ENCODE peak calls at places on chromosomes 13 and 19, in four cellular contexts. One of them, this sample, is unnamed.

GRCh38 chr13:38743499-38743898 is 56.6 kb downstream of the FREM2 start:
- DNase-seq in left ventricle myocardium inferior: no peak
- DNase-seq in B cell: no peak
- DNase-seq in GM10248: no peak
- DNase-seq in this sample: no peak

GRCh38 chr13:76991432-76991795 is 467 bp upstream of the CLN5 start:
- DNase-seq in left ventricle myocardium inferior: no peak
- DNase-seq in B cell: peak; percentile 72
- DNase-seq in GM10248: peak; percentile 65
- DNase-seq in this sample: peak; percentile 88

GRCh38 chr13:97191615-97192014 is 30.5 kb upstream of the MBNL2 start:
- DNase-seq in left ventricle myocardium inferior: no peak
- DNase-seq in B cell: no peak
- DNase-seq in GM10248: no peak
- DNase-seq in this sample: no peak

GRCh38 chr19:44644391-44645016 is 794 bp downstream of the PVR start:
- DNase-seq in left ventricle myocardium inferior: no peak
- DNase-seq in B cell: no peak
- DNase-seq in GM10248: no peak
- DNase-seq in this sample: no peak

GRCh38 chr13:99905814-99906213 is 65.8 kb downstream of the ZIC5 start:
- DNase-seq in left ventricle myocardium inferior: no peak
- DNase-seq in B cell: no peak
- DNase-seq in GM10248: no peak
- DNase-seq in this sample: no peak

GRCh38 chr13:44191504-44192171 is 182.0 kb upstream of the SERP2 start:
- DNase-seq in left ventricle myocardium inferior: no peak
- DNase-seq in B cell: peak; percentile 23
- DNase-seq in GM10248: no peak
- DNase-seq in this sample: peak; percentile 63

GRCh38 chr13:49869514-49869913 is 66.6 kb downstream of the SPRYD7 start:
- DNase-seq in left ventricle myocardium inferior: no peak
- DNase-seq in B cell: no peak
- DNase-seq in GM10248: no peak
- DNase-seq in this sample: no peak

GRCh38 chr19:45779231-45780145 is 2.8 kb downstream of the DMPK start:
- DNase-seq in left ventricle myocardium inferior: peak; percentile 78
- DNase-seq in B cell: peak; percentile 87
- DNase-seq in GM10248: peak; percentile 96
- DNase-seq in this sample: peak; percentile 91

GRCh38 chr19:36488816-36489138 is 584 bp downstream of the ZNF566 start:
- DNase-seq in left ventricle myocardium inferior: no peak
- DNase-seq in B cell: no peak
- DNase-seq in GM10248: peak; percentile 42
- DNase-seq in this sample: peak; percentile 74

GRCh38 chr19:11964858-11965645 is at the start of gene ZNF763:
- DNase-seq in left ventricle myocardium inferior: peak; percentile 95
- DNase-seq in B cell: peak; percentile 93
- DNase-seq in GM10248: peak; percentile 92
- DNase-seq in this sample: peak; percentile 95

GRCh38 chr13:47886314-47886713 is 114.8 kb downstream of the SUCLA2 start:
- DNase-seq in left ventricle myocardium inferior: no peak
- DNase-seq in B cell: no peak
- DNase-seq in GM10248: no peak
- DNase-seq in this sample: no peak

GRCh38 chr19:384801-385169 is 24.2 kb downstream of the C2CD4C start:
- DNase-seq in left ventricle myocardium inferior: no peak
- DNase-seq in B cell: no peak
- DNase-seq in GM10248: no peak
- DNase-seq in this sample: peak; percentile 21

GRCh38 chr19:56900573-56901097 is 60.1 kb upstream of the PEG3 start:
- DNase-seq in left ventricle myocardium inferior: no peak
- DNase-seq in B cell: no peak
- DNase-seq in GM10248: no peak
- DNase-seq in this sample: no peak

GRCh38 chr19:28569132-28570114 is 643.5 kb downstream of the UQCRFS1 start:
- DNase-seq in left ventricle myocardium inferior: no peak
- DNase-seq in B cell: no peak
- DNase-seq in GM10248: no peak
- DNase-seq in this sample: no peak

GRCh38 chr13:85528578-85529215 is 270.5 kb downstream of the SLITRK6 start:
- DNase-seq in left ventricle myocardium inferior: no peak
- DNase-seq in B cell: no peak
- DNase-seq in GM10248: no peak
- DNase-seq in this sample: no peak

GRCh38 chr13:97121894-97122293 is 100.2 kb upstream of the MBNL2 start:
- DNase-seq in left ventricle myocardium inferior: no peak
- DNase-seq in B cell: no peak
- DNase-seq in GM10248: no peak
- DNase-seq in this sample: no peak

GRCh38 chr13:51266642-51267041 is 44.4 kb downstream of the FAM124A start:
- DNase-seq in left ventricle myocardium inferior: no peak
- DNase-seq in B cell: no peak
- DNase-seq in GM10248: no peak
- DNase-seq in this sample: no peak

GRCh38 chr13:50382951-50383350 is 367.7 kb downstream of the KCNRG start:
- DNase-seq in left ventricle myocardium inferior: no peak
- DNase-seq in B cell: no peak
- DNase-seq in GM10248: no peak
- DNase-seq in this sample: no peak

GRCh38 chr19:29294343-29294811 is 81.4 kb upstream of the UQCRFS1 start:
- DNase-seq in left ventricle myocardium inferior: no peak
- DNase-seq in B cell: no peak
- DNase-seq in GM10248: no peak
- DNase-seq in this sample: no peak

GRCh38 chr19:55289117-55289796 is 5.5 kb downstream of the BRSK1 start:
- DNase-seq in left ventricle myocardium inferior: no peak
- DNase-seq in B cell: no peak
- DNase-seq in GM10248: no peak
- DNase-seq in this sample: no peak

GRCh38 chr19:30320466-30320865 is 51.7 kb upstream of the ZNF536 start:
- DNase-seq in left ventricle myocardium inferior: no peak
- DNase-seq in B cell: no peak
- DNase-seq in GM10248: no peak
- DNase-seq in this sample: no peak

GRCh38 chr19:56566904-56567273 is 379 bp upstream of the ZNF470 start:
- DNase-seq in left ventricle myocardium inferior: peak; percentile 67
- DNase-seq in B cell: no peak
- DNase-seq in GM10248: no peak
- DNase-seq in this sample: peak; percentile 2

GRCh38 chr13:108919036-108919907 is 289.9 kb downstream of the MYO16 start:
- DNase-seq in left ventricle myocardium inferior: no peak
- DNase-seq in B cell: no peak
- DNase-seq in GM10248: no peak
- DNase-seq in this sample: no peak

DNA sequence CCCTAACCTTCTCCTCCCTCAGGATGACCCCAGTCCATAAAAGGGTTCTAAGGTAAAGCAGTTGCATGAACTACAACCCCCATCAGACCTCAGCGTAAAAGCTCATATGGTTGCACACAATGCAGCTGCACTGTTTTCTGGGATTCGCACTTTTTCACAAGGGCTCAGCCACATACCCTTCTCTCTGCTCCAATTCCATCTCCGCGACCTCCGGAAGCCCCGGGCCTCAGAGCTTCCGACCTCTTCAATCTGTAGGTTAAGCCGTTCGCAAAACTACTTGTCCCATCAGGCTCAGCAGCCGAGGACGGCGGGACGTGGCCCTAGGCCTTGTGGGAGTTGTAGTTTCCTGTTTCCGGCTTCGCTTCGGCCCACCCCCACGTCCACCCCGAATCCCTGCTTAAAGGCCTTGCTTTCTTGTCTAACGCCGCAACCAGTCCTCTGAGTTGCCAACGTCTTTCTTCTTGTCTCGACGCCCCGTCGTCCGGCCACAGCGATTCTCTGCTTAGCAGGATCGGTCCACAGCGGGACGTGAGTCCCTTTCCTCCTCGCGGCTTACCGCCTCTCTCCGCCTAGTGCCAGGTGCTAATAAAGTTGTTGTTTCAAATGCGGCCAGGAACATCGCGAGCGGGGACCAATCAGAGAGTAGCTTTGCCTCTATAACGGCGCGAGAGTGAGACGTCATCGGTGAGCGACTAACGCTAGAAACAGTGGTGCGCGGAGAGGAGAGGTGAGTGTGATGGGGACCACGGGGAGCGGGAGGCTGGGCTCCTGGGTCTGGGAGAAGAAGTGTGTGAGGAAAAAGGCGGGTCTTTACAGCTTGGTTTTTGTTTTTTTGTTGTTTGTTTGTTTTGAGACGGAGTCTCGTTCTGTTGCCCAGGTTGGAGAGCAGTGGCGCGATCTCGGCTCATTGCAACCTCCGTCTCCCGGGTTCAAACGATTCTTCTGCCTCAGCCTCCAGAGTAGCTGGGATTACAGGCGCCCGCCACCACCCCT is at the start of the genes PRPF31 and TFPT:
- DNase-seq in left ventricle myocardium inferior: peak; percentile 97
- DNase-seq in B cell: peak; percentile 96
- DNase-seq in GM10248: peak; percentile 97
- DNase-seq in this sample: peak; percentile 98
- TF ChIP-seq CTCF in left ventricle myocardium inferior: no peak
- TF ChIP-seq CTCF in B cell: no peak
- TF ChIP-seq CTCF in GM10248: no peak
- TF ChIP-seq CTCF in this sample: no peak

GRCh38 chr13:39815345-39816111 is 160.1 kb downstream of the COG6 start:
- DNase-seq in left ventricle myocardium inferior: no peak
- DNase-seq in B cell: no peak
- DNase-seq in GM10248: no peak
- DNase-seq in this sample: no peak
- TF ChIP-seq CTCF in left ventricle myocardium inferior: peak; percentile 37
- TF ChIP-seq CTCF in B cell: no peak
- TF ChIP-seq CTCF in GM10248: no peak
- TF ChIP-seq CTCF in this sample: no peak

DNA sequence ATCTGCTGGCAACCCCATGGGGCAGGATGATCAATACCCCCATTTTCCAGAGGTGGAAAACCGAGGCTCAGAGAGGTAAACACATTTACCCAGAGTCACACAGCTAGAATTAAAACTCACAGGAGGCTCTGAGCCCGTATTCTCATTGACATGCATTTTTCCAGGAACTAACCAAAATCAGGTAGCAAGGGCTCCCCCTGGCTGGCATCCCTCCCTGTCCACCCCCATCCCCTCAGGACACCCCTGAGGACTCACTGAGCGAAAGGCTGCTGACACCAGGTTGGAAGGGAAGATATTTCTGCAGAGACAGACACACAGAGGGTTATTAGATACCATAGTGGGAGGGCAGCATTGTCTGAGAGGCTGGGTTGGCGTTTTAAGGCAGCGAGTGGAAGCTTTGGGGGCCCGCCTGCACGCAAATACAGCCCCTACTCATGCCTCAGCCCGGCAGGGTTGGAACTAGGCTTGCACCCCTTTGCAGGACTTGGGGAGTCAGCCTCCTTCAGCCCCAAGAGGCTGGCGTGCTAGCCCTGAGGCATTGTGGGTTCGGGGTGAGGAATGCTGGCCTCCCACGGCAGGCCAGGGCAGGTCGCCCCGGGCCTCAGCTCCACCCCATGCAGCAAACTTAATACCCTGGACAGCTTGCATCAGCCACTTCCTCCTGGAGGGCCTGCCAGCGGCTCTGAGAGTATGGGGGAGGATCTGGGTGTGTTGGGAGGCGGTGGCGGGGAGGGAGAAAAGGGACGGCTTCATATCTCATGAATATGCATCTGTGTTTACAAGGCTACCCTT is 3.9 kb downstream of the SLC1A5 start:
- DNase-seq in left ventricle myocardium inferior: peak; percentile 69
- DNase-seq in B cell: no peak
- DNase-seq in GM10248: peak; percentile 82
- DNase-seq in this sample: peak; percentile 90
- TF ChIP-seq CTCF in left ventricle myocardium inferior: peak; percentile 20
- TF ChIP-seq CTCF in B cell: no peak
- TF ChIP-seq CTCF in GM10248: peak; percentile 26
- TF ChIP-seq CTCF in this sample: peak; percentile 17

DNA sequence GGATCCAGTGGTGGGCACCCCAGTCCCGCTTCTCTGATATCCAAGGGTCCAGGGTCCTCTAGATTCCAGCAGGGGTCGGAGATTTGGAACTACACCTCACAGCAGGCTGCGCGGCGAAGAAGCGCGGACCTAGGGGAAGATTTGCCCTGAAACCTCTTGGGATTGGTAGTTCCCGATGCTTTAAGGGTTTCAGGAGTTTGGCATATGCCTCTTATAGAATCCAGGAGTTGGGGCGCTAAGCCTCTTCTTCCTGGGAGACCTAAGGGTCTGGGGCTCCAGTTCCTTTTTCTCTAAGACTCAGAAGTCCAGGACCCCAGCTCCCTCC is 349 bp downstream of the BCL2L12 start:
- DNase-seq in left ventricle myocardium inferior: no peak
- DNase-seq in B cell: no peak
- DNase-seq in GM10248: no peak
- DNase-seq in this sample: no peak
- TF ChIP-seq CTCF in left ventricle myocardium inferior: no peak
- TF ChIP-seq CTCF in B cell: no peak
- TF ChIP-seq CTCF in GM10248: no peak
- TF ChIP-seq CTCF in this sample: no peak

GRCh38 chr19:1490311-1491113 is at the start of gene PCSK4:
- DNase-seq in left ventricle myocardium inferior: peak; percentile 99
- DNase-seq in B cell: peak; percentile 97
- DNase-seq in GM10248: peak; percentile 98
- DNase-seq in this sample: peak; percentile 98
- TF ChIP-seq CTCF in left ventricle myocardium inferior: no peak
- TF ChIP-seq CTCF in B cell: no peak
- TF ChIP-seq CTCF in GM10248: no peak
- TF ChIP-seq CTCF in this sample: no peak

DNA sequence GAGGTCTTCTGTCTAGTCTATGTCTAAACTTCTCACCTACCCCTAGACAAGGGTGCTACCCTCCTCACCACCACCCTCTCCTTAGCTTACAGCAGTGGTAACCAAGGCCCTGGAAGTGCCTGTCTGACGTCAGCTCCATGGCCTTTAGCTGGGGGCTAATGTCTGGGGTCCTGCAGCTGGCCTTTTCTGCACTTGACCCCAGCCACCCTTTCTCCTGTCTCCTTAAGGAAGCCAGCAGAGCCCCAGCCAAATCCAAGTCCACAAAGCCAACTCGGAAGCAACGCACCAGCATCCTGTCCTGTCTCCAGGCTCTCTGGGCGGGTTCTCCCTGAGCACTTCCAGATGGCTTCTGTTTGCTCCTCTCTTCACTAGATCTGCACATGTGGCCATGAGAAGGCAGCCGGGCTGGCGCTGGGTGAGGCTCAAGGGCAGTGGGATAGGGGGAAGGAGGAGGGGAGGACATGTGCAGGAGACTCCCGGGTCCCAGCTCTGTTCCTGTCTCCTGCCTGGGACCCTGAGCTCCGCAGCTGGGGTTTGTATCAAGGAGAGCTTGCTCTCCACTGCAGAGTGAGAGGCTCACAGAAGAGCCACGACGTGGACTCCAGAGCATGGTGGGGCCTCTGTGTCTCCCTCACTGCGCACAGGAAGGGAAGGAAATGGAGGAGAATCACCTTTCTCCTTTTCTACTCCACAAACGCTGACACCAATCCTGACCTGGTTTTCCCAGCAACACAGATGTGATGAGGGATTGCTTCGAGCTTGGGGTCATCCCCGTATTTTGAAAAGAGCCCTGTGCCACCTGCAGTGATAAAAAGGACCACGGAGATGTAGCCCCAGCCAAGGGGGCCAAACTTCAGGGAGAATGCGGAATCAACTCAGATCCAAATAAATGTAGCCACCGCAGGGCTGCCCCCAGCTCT is 204.2 kb downstream of the USP12 start:
- DNase-seq in left ventricle myocardium inferior: peak; percentile 63
- DNase-seq in B cell: no peak
- DNase-seq in GM10248: no peak
- DNase-seq in this sample: no peak
- TF ChIP-seq CTCF in left ventricle myocardium inferior: no peak
- TF ChIP-seq CTCF in B cell: no peak
- TF ChIP-seq CTCF in GM10248: no peak
- TF ChIP-seq CTCF in this sample: no peak

This sample was measured in GM12865.